ENCODE peak calls at places on chromosomes 12 and 14, in five cellular contexts. P, C, K, T and G are unnamed samples.

GRCh38 chr12:52074006-52074405 is 4.2 kb downstream of the ATG101 start:
- DNase-seq in K (no peak), P (peak; percentile 93), C (no peak), T (peak; percentile 93), G (peak; percentile 48)

GRCh38 chr14:32984531-32984930 is 45.9 kb downstream of the NPAS3 start:
- DNase-seq in K (no peak), C (no peak), T (no peak), P (peak; percentile 13), G (no peak)

GRCh38 chr12:28296287-28296686 is 106.0 kb downstream of the CCDC91 start:
- DNase-seq in K (no peak), C (no peak), T (no peak), P (no peak), G (no peak)

GRCh38 chr12:15982471-15982870 is 71.3 kb downstream of the DERA start:
- DNase-seq in T (peak; percentile 7), K (peak; percentile 28), P (peak; percentile 21), C (no peak), G (no peak)

GRCh38 chr14:35383569-35384385 is 20.8 kb downstream of the NFKBIA start:
- DNase-seq in P (no peak), C (no peak), K (no peak), T (no peak), G (no peak)

GRCh38 chr12:106892075-106892474 is 63.6 kb upstream of the TMEM263 start:
- DNase-seq in K (peak; percentile 70), C (no peak), T (no peak), P (no peak), G (no peak)

GRCh38 chr14:35340616-35341453 is 48.7 kb downstream of the PSMA6 start:
- DNase-seq in P (no peak), C (no peak), T (no peak), K (no peak), G (no peak)

GRCh38 chr14:103329421-103330347 is 4.4 kb upstream of the EIF5 start:
- DNase-seq in K (peak; percentile 29), P (peak; percentile 10), C (no peak), T (peak; percentile 86), G (no peak)

GRCh38 chr14:50797250-50798047 is 33.5 kb downstream of the NIN start:
- DNase-seq in P (no peak), T (no peak), K (no peak), C (no peak), G (no peak)

GRCh38 chr12:9711664-9712063 is 21.2 kb downstream of the CLECL1 start:
- DNase-seq in T (no peak), C (no peak), P (no peak), K (no peak), G (no peak)

GRCh38 chr12:9241301-9241700 is 33.1 kb upstream of the PZP start:
- DNase-seq in P (no peak), T (no peak), K (no peak), C (no peak), G (no peak)

GRCh38 chr14:88380405-88380804 is 5.1 kb upstream of the SPATA7 start:
- DNase-seq in T (peak; percentile 18), P (peak; percentile 9), K (peak; percentile 23), C (no peak), G (no peak)

GRCh38 chr12:131210506-131211278 is 257.0 kb downstream of the ADGRD1 start:
- DNase-seq in T (no peak), K (no peak), C (no peak), P (no peak), G (no peak)